ENCODE peak calls at places on chromosomes 6 and 20, in ten cellular contexts. Y is gastrocnemius medialis; L is right cardiac atrium; I is GM23248; W is effector memory CD4-positive, alpha-beta T cell; J is heart right ventricle; H is astrocyte; C is kidney; T is ovary; X is neuronal stem cell. O is an unnamed sample.

GRCh38 chr20:646107-646867 is 6.7 kb downstream of the SRXN1 start:
- DNase-seq in C (no peak), T (no peak), W (no peak), X (no peak), J (no peak), L (no peak), H (no peak), I (no peak), Y (no peak), O (peak; percentile 45)

GRCh38 chr6:24522090-24522820 is 27.5 kb downstream of the ALDH5A1 start:
- DNase-seq in I (no peak), W (no peak), T (no peak), Y (no peak), J (no peak), L (no peak), C (no peak), X (no peak), H (peak; percentile 62), O (no peak)

GRCh38 chr20:50574108-50574507 is 63.9 kb downstream of the PTPN1 start:
- DNase-seq in T (no peak), Y (peak; percentile 13), X (no peak), C (no peak), I (no peak), W (no peak), J (no peak), L (no peak), H (no peak), O (no peak)

GRCh38 chr6:149428606-149429005 is 28.5 kb downstream of the SUMO4 start:
- DNase-seq in I (no peak), H (no peak), C (no peak), T (no peak), L (no peak), Y (no peak), W (no peak), X (no peak), J (no peak), O (no peak)

GRCh38 chr6:77341058-77341986 is 122.0 kb downstream of the HTR1B start:
- DNase-seq in H (no peak), J (peak; percentile 37), L (peak; percentile 45), W (no peak), T (no peak), X (no peak), C (no peak), Y (no peak), I (no peak), O (peak; percentile 78)

GRCh38 chr6:119060255-119060907 is 18.1 kb downstream of the FAM184A start:
- DNase-seq in J (no peak), T (no peak), C (no peak), I (no peak), L (no peak), Y (no peak), H (no peak), X (no peak), W (no peak), O (no peak)

GRCh38 chr6:53287336-53288225 is 61.2 kb downstream of the ELOVL5 start:
- DNase-seq in X (peak; percentile 12), J (no peak), Y (peak; percentile 18), C (no peak), W (no peak), I (no peak), H (no peak), T (no peak), L (peak; percentile 75), O (no peak)

GRCh38 chr20:49318430-49319203 is 40.8 kb upstream of the ZNFX1 start:
- DNase-seq in I (peak; percentile 23), T (no peak), J (no peak), C (peak; percentile 73), L (no peak), W (no peak), Y (no peak), X (no peak), H (no peak), O (no peak)

GRCh38 chr6:11324453-11325023 is 92.1 kb upstream of the NEDD9 start:
- DNase-seq in T (no peak), L (no peak), Y (no peak), X (no peak), J (no peak), C (no peak), H (no peak), I (no peak), W (no peak), O (no peak)

GRCh38 chr20:7882076-7882475 is 58.2 kb downstream of the HAO1 start:
- DNase-seq in Y (no peak), J (no peak), X (no peak), C (no peak), W (no peak), L (no peak), H (no peak), T (no peak), I (no peak), O (no peak)

GRCh38 chr6:144216668-144217218 is 66.4 kb downstream of the STX11 start:
- DNase-seq in I (no peak), Y (no peak), L (no peak), X (no peak), T (no peak), W (no peak), H (no peak), J (peak; percentile 78), C (peak; percentile 91), O (no peak)

GRCh38 chr20:52593634-52594033 is 378.5 kb upstream of the TSHZ2 start:
- DNase-seq in H (no peak), Y (no peak), I (peak; percentile 77), C (no peak), X (no peak), L (no peak), W (no peak), T (no peak), J (no peak), O (no peak)
- H3K4me1 ChIP-seq in H (no peaks in the 10 kb centered on the region), Y (no peaks in the 10 kb centered on the region), I (no peaks in the 10 kb centered on the region), C (no peaks in the 10 kb centered on the region), X (no peaks in the 10 kb centered on the region), L (no peaks in the 10 kb centered on the region), W (no peaks in the 10 kb centered on the region), T (no peaks in the 10 kb centered on the region), J (no peaks in the 10 kb centered on the region), O (no peaks in the 10 kb centered on the region)

GRCh38 chr20:35698298-35699126 is 640 bp downstream of the NFS1 start:
- DNase-seq in W (no peak), H (no peak), J (no peak), I (peak; percentile 61), Y (peak; percentile 36), T (no peak), X (peak; percentile 11), C (peak; percentile 76), L (no peak), O (peak; percentile 22)
- H3K4me1 ChIP-seq in W (peaks cover 8% of the 10 kb centered on the region), H (peaks cover 19% of the 10 kb centered on the region), J (peaks cover 33% of the 10 kb centered on the region), I (peaks cover 37% of the 10 kb centered on the region), Y (peaks cover 28% of the 10 kb centered on the region), T (peaks cover 7% of the 10 kb centered on the region), X (peaks cover 9% of the 10 kb centered on the region), C (peaks cover 15% of the 10 kb centered on the region), L (peaks cover 11% of the 10 kb centered on the region), O (peaks cover 10% of the 10 kb centered on the region)

DNA sequence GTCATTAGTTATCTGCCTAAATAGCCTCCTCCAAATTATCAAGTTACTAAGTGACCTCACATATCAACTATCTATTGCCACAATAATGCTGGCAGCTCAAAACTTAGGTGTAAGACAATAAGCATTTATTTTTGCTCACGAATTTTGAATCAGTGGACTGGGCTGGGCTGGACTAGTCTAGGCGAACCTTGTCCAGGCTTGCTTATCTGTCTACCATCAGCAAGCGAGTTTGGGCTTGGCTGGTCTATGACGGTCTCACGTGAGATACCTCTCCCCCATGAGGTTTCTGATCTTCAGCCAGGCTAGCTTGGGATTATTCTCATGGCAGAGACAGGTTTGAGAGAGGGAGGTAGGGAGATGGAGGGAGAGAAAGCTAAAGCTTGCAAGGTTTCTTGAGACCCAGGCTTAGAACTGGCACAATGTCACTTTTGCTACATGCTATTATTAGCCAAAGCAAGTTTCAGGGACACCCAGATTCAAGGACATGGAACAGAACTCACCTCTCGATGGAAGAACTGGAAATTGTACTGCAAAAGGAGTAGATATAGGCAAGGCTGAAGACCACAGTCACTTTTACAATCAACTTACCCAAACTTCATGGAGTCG is 80.9 kb downstream of the WASF1 start:
- DNase-seq in J (no peak), L (no peak), Y (no peak), X (no peak), H (no peak), W (no peak), C (no peak), I (no peak), T (no peak), O (no peak)
- H3K4me1 ChIP-seq in J (peaks cover 19% of the 10 kb centered on the region), L (no peaks in the 10 kb centered on the region), Y (peaks cover 3% of the 10 kb centered on the region), X (no peaks in the 10 kb centered on the region), H (no peaks in the 10 kb centered on the region), W (no peaks in the 10 kb centered on the region), C (no peaks in the 10 kb centered on the region), I (peaks cover 34% of the 10 kb centered on the region), T (no peaks in the 10 kb centered on the region), O (peaks cover 15% of the 10 kb centered on the region)

DNA sequence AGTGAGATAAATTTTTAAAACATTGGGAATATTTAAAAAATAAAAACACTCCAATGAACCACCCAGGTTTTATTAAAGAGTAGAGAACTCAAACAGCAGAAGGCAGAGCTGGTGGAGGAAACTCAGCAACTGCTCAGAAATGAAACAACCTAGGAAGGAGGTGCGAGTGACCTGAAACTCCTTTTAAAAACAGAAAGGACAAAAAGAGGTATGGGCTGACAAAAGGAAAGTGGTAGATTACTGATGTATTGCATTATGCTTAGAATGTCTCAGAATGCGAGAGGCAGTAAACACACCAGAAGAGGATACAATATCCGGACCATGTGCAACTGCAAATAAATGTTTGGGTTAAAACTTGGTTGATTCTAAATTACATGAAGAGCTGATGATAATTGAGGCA is 97.6 kb downstream of the ESR1 start:
- DNase-seq in T (no peak), L (no peak), J (no peak), C (no peak), Y (no peak), X (no peak), I (no peak), W (no peak), H (no peak), O (no peak)
- H3K4me1 ChIP-seq in T (peaks cover 4% of the 10 kb centered on the region), L (no peaks in the 10 kb centered on the region), J (no peaks in the 10 kb centered on the region), C (no peaks in the 10 kb centered on the region), Y (no peaks in the 10 kb centered on the region), X (no peaks in the 10 kb centered on the region), I (no peaks in the 10 kb centered on the region), W (no peaks in the 10 kb centered on the region), H (no peaks in the 10 kb centered on the region), O (no peaks in the 10 kb centered on the region)

DNA sequence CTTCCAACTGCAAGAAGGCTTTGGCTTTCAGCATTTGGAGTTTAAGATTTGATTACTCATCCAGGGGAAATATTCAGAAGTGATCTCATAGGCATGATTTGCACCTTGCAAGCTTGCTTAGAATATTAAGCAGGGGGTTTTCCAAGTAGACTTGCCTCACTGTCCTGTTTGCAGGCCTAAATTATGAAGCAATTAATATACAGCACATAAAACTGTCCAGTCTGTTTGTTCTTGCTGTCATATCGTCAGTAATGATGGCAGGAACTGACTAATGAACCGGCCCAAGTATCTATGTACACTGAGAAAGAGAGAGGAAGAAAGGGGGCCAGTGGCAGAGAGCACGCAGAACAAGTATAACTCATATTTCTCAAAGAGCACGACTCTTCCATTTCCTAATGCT is 212.5 kb upstream of the SUPT3H start:
- DNase-seq in X (no peak), L (no peak), I (peak; percentile 75), H (peak; percentile 92), C (no peak), W (no peak), T (no peak), J (no peak), Y (no peak), O (no peak)
- H3K4me1 ChIP-seq in X (no peaks in the 10 kb centered on the region), L (no peaks in the 10 kb centered on the region), I (peaks cover 21% of the 10 kb centered on the region), H (peaks cover 33% of the 10 kb centered on the region), C (peaks cover 4% of the 10 kb centered on the region), W (peaks cover 60% of the 10 kb centered on the region), T (no peaks in the 10 kb centered on the region), J (peaks cover 6% of the 10 kb centered on the region), Y (peaks cover 4% of the 10 kb centered on the region), O (no peaks in the 10 kb centered on the region)

O was measured in adrenal gland.